ENCODE peak calls at places on chromosome 12, in five cellular contexts. One of them, this sample, is unnamed.

GRCh38 chr12:26187429-26187828 is 7.9 kb upstream of the SSPN start:
- DNase-seq in ascending aorta: no peak
- DNase-seq in activated naive CD8-positive, alpha-beta T cell treated with anti-CD3 and anti-CD28 coated beads, Interleukin-2, amount 50 U/mL, for 24 hours: no peak
- DNase-seq in fibroblast of lung: no peak
- DNase-seq in Right ventricle myocardium inferior: no peak
- DNase-seq in this sample: no peak

GRCh38 chr12:46959484-46959883 is 119.9 kb upstream of the PCED1B start:
- DNase-seq in ascending aorta: no peak
- DNase-seq in activated naive CD8-positive, alpha-beta T cell treated with anti-CD3 and anti-CD28 coated beads, Interleukin-2, amount 50 U/mL, for 24 hours: no peak
- DNase-seq in fibroblast of lung: peak
- DNase-seq in Right ventricle myocardium inferior: no peak
- DNase-seq in this sample: no peak

GRCh38 chr12:99911967-99912366 is 72.8 kb downstream of the ANKS1B start:
- DNase-seq in ascending aorta: no peak
- DNase-seq in activated naive CD8-positive, alpha-beta T cell treated with anti-CD3 and anti-CD28 coated beads, Interleukin-2, amount 50 U/mL, for 24 hours: no peak
- DNase-seq in fibroblast of lung: no peak
- DNase-seq in Right ventricle myocardium inferior: no peak
- DNase-seq in this sample: no peak

GRCh38 chr12:124720019-124720686 is 143.5 kb downstream of the SCARB1 start:
- DNase-seq in ascending aorta: no peak
- DNase-seq in activated naive CD8-positive, alpha-beta T cell treated with anti-CD3 and anti-CD28 coated beads, Interleukin-2, amount 50 U/mL, for 24 hours: no peak
- DNase-seq in fibroblast of lung: peak
- DNase-seq in Right ventricle myocardium inferior: no peak
- DNase-seq in this sample: no peak

GRCh38 chr12:30806989-30807694 is 52.4 kb upstream of the CAPRIN2 start:
- DNase-seq in ascending aorta: no peak
- DNase-seq in activated naive CD8-positive, alpha-beta T cell treated with anti-CD3 and anti-CD28 coated beads, Interleukin-2, amount 50 U/mL, for 24 hours: no peak
- DNase-seq in fibroblast of lung: peak
- DNase-seq in Right ventricle myocardium inferior: no peak
- DNase-seq in this sample: peak

GRCh38 chr12:116087399-116087798 is 190.1 kb downstream of the MED13L start:
- DNase-seq in ascending aorta: no peak
- DNase-seq in activated naive CD8-positive, alpha-beta T cell treated with anti-CD3 and anti-CD28 coated beads, Interleukin-2, amount 50 U/mL, for 24 hours: no peak
- DNase-seq in fibroblast of lung: no peak
- DNase-seq in Right ventricle myocardium inferior: no peak
- DNase-seq in this sample: no peak

GRCh38 chr12:77615331-77615730 is 215.4 kb upstream of the NAV3 start:
- DNase-seq in ascending aorta: no peak
- DNase-seq in activated naive CD8-positive, alpha-beta T cell treated with anti-CD3 and anti-CD28 coated beads, Interleukin-2, amount 50 U/mL, for 24 hours: no peak
- DNase-seq in fibroblast of lung: no peak
- DNase-seq in Right ventricle myocardium inferior: no peak
- DNase-seq in this sample: no peak

GRCh38 chr12:52268212-52268611 is 6.2 kb upstream of the KRT86 start:
- DNase-seq in ascending aorta: no peak
- DNase-seq in activated naive CD8-positive, alpha-beta T cell treated with anti-CD3 and anti-CD28 coated beads, Interleukin-2, amount 50 U/mL, for 24 hours: no peak
- DNase-seq in fibroblast of lung: no peak
- DNase-seq in Right ventricle myocardium inferior: no peak
- DNase-seq in this sample: no peak

GRCh38 chr12:73514672-73515071 is 1023.0 kb upstream of the ATXN7L3B start:
- DNase-seq in ascending aorta: no peak
- DNase-seq in activated naive CD8-positive, alpha-beta T cell treated with anti-CD3 and anti-CD28 coated beads, Interleukin-2, amount 50 U/mL, for 24 hours: no peak
- DNase-seq in fibroblast of lung: no peak
- DNase-seq in Right ventricle myocardium inferior: no peak
- DNase-seq in this sample: no peak

GRCh38 chr12:92208613-92209121 is 63.0 kb upstream of the BTG1 start:
- DNase-seq in ascending aorta: no peak
- DNase-seq in activated naive CD8-positive, alpha-beta T cell treated with anti-CD3 and anti-CD28 coated beads, Interleukin-2, amount 50 U/mL, for 24 hours: no peak
- DNase-seq in fibroblast of lung: peak
- DNase-seq in Right ventricle myocardium inferior: no peak
- DNase-seq in this sample: peak

This sample was measured in colonic mucosa.